ENCODE peak calls at places on chromosomes 16 and 17, in nine cellular contexts. U is lung, I is A549, Z is right atrium auricular region, W is HCT116, F is right lobe of liver, S is astrocyte of the spinal cord, H is GM23248, T is Panc1. L is an unnamed sample.

GRCh38 chr17:80026359-80027042 is 9.2 kb downstream of the TBC1D16 start:
- DNase-seq in U (no peak), S (no peak), F (peak; percentile 86), I (no peak), Z (no peak), T (no peak), H (no peak), W (no peak), L (no peak)

GRCh38 chr17:82241183-82241925 is 12.5 kb downstream of the SLC16A3 start:
- DNase-seq in I (no peak), Z (peak; percentile 81), U (peak; percentile 80), W (no peak), F (peak; percentile 90), T (no peak), H (peak; percentile 88), S (peak; percentile 69), L (peak; percentile 98)

GRCh38 chr16:78437352-78437968 is 338.0 kb downstream of the WWOX start:
- DNase-seq in S (peak; percentile 9), Z (no peak), H (peak; percentile 42), U (no peak), I (peak; percentile 38), T (peak; percentile 7), W (no peak), F (no peak), L (no peak)

GRCh38 chr16:8931864-8932263 is 31.8 kb downstream of the USP7 start:
- DNase-seq in Z (no peak), S (peak; percentile 58), U (no peak), I (no peak), W (no peak), T (no peak), F (no peak), H (peak; percentile 66), L (no peak)

GRCh38 chr16:31200821-31201510 is 1.6 kb downstream of the PYCARD start:
- DNase-seq in U (no peak), W (no peak), T (no peak), Z (no peak), S (no peak), F (no peak), I (no peak), H (peak; percentile 60), L (peak; percentile 52)

GRCh38 chr16:30004424-30004776 is 6.4 kb downstream of the DOC2A start:
- DNase-seq in Z (no peak), H (no peak), I (no peak), U (no peak), S (no peak), W (no peak), F (no peak), T (no peak), L (peak; percentile 52)

GRCh38 chr16:51116353-51116752 is 34.7 kb downstream of the SALL1 start:
- DNase-seq in U (no peak), Z (no peak), F (no peak), I (no peak), W (no peak), T (no peak), S (no peak), H (no peak), L (no peak)

GRCh38 chr17:74838275-74838674 is 21.4 kb downstream of the GRIN2C start:
- DNase-seq in U (no peak), T (no peak), W (no peak), Z (no peak), I (no peak), F (no peak), H (no peak), S (no peak), L (no peak)

GRCh38 chr16:11409398-11409797 is 64.1 kb downstream of the RMI2 start:
- DNase-seq in S (no peak), Z (no peak), I (no peak), F (no peak), H (peak; percentile 35), U (no peak), W (no peak), T (no peak), L (no peak)

DNA sequence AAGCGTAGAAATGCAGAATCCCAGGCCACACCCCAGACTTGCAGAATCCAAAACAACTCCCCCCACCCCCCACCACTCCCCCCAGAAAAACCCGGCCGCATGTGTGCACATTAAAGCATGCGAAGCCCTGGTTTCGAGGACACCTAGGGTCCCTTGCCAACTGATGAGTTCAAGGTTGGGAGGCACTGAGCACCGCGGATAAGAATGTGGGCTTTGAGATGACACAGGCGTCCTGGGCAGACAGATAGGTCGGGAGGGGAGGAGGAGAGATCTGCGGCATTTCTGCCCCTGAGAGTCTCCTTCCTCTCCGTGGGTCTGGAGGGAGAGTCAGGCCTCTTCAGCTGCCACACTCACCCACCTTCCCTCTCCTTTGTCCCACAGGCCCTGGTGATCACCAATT is 98.3 kb downstream of the ABCC1 start:
- DNase-seq in H (no peak), F (no peak), W (no peak), Z (no peak), I (no peak), T (no peak), U (no peak), S (no peak), L (no peak)
- H3K4me3 ChIP-seq in H (no peak overlapping the region), F (no peak overlapping the region), W (no peak overlapping the region), Z (no peak overlapping the region), I (no peak overlapping the region), T (no peak overlapping the region), U (no peak overlapping the region), S (no peak overlapping the region), L (no peak overlapping the region)

GRCh38 chr17:48539177-48539576 is 5.7 kb downstream of the HOXB2 start:
- DNase-seq in S (peak; percentile 94), U (no peak), H (peak; percentile 89), F (no peak), T (no peak), Z (no peak), I (no peak), W (no peak), L (no peak)
- H3K4me3 ChIP-seq in S (peak overlapping the region; percentile 2), U (no peak overlapping the region), H (no peak overlapping the region), F (no peak overlapping the region), T (no peak overlapping the region), Z (no peak overlapping the region), I (no peak overlapping the region), W (no peak overlapping the region), L (no peak overlapping the region)

DNA sequence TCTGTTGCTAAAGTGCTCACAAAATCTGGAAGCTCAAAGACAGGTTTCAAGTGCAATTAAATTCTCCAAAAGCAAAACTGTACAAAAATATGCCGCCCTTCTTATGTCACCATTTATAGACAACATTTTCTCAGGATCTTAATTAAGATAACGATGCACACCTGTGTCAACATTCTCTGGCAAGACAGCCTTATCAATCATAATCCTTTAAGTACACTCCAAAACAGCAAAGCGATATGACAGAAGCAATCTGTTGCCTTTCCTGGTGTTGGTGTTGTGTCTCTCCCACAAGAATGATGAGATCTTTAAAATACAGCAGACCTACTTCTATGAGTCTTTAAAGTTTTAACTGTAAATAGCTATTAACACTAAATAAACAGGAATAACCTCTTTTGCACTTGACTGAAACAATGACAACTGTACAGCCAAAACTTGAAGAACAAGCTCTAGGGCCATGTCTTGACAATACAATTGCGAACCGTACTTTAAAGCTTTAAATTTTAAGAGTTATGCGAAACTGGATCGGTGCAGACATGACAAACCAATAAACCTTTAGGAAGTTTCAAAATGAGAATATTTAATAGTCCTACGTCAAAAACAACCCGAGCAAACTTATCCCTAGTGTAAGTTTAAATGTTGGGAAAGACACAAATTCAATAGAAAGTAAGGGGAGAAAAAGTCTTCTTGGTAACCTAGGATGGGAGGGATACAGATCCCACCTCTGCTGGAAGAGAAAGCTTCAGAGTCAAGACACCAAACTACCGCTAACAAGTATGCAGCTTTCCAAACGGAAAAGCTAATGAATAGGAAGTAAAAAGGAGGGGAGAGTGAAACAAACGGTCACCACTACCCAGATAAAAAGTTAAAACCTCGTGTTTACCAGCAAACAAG is 3.3 kb upstream of the IRX5 start:
- DNase-seq in W (no peak), S (peak; percentile 11), U (no peak), H (no peak), Z (no peak), F (no peak), T (no peak), I (no peak), L (no peak)
- H3K4me3 ChIP-seq in W (peak overlapping the region; percentile 50), S (peak overlapping the region; percentile 73), U (peak overlapping the region; percentile 19), H (peak overlapping the region; percentile 87), Z (peak overlapping the region; percentile 57), F (no peak overlapping the region), T (peak overlapping the region; percentile 61), I (peak overlapping the region; percentile 79), L (peak overlapping the region; percentile 80)

GRCh38 chr16:67151431-67152097 is 766 bp upstream of the B3GNT9 start:
- DNase-seq in F (no peak), Z (no peak), H (peak; percentile 37), U (no peak), S (no peak), T (no peak), I (peak; percentile 36), W (no peak), L (peak; percentile 28)
- H3K4me3 ChIP-seq in F (peak overlapping the region; percentile 54), Z (peak overlapping the region; percentile 62), H (peak overlapping the region; percentile 82), U (no peak overlapping the region), S (no peak overlapping the region), T (peak overlapping the region; percentile 56), I (peak overlapping the region; percentile 76), W (no peak overlapping the region), L (no peak overlapping the region)

GRCh38 chr17:13135496-13135895 is 117.7 kb upstream of the ELAC2 start:
- DNase-seq in F (no peak), U (no peak), I (no peak), W (no peak), S (no peak), T (no peak), H (no peak), Z (no peak), L (no peak)
- H3K4me3 ChIP-seq in F (no peak overlapping the region), U (no peak overlapping the region), I (no peak overlapping the region), W (no peak overlapping the region), S (no peak overlapping the region), T (no peak overlapping the region), H (no peak overlapping the region), Z (no peak overlapping the region), L (no peak overlapping the region)

GRCh38 chr16:383326-384020 is 1.7 kb upstream of the PGAP6 start:
- DNase-seq in Z (no peak), U (no peak), I (no peak), S (no peak), W (peak; percentile 59), F (peak; percentile 51), H (no peak), T (no peak), L (peak; percentile 75)
- H3K4me3 ChIP-seq in Z (no peak overlapping the region), U (no peak overlapping the region), I (no peak overlapping the region), S (no peak overlapping the region), W (peak overlapping the region; percentile 49), F (peak overlapping the region; percentile 94), H (no peak overlapping the region), T (peak overlapping the region; percentile 66), L (no peak overlapping the region)